ENCODE peak calls at places on chromosomes 12 and 14, in nine cellular contexts. O is WERI-Rb-1, K is neural progenitor cell, Q is transverse colon, V is Peyer's patch, U is IMR-90, B is tibial nerve, C is tibial artery, J is cardiac muscle cell. M is an unnamed sample.
A peak's percentile ranks its signal among the peaks of the same experiment; 100 is the strongest.

GRCh38 chr12:49762468-49762847 is 21.1 kb downstream of the TMBIM6 start:
- DNase-seq in O (no peak), K (no peak), Q (no peak), V (no peak), U (no peak), B (no peak), C (no peak), J (no peak), M (no peak)

GRCh38 chr14:80933282-80933681 is 8.3 kb downstream of the CEP128 start:
- DNase-seq in O (no peak), K (no peak), Q (no peak), V (no peak), U (no peak), B (no peak), C (no peak), J (no peak), M (no peak)

GRCh38 chr12:62924084-62924483 is 10.9 kb downstream of the PPM1H start:
- DNase-seq in O (no peak), K (no peak), Q (no peak), V (no peak), U (no peak), B (no peak), C (no peak), J (no peak), M (no peak)

GRCh38 chr12:9741726-9742125 is 8.8 kb upstream of the CLECL1 start:
- DNase-seq in O (no peak), K (no peak), Q (peak; percentile 67), V (no peak), U (no peak), B (no peak), C (no peak), J (no peak), M (no peak)

GRCh38 chr12:104182144-104182543 is 33.4 kb upstream of the TXNRD1 start:
- DNase-seq in O (no peak), K (no peak), Q (peak; percentile 70), V (no peak), U (peak; percentile 96), B (peak; percentile 82), C (peak; percentile 90), J (peak; percentile 98), M (no peak)

GRCh38 chr12:32084017-32084688 is 22.5 kb upstream of the BICD1 start:
- DNase-seq in O (peak; percentile 21), K (no peak), Q (no peak), V (no peak), U (no peak), B (no peak), C (no peak), J (no peak), M (no peak)

GRCh38 chr12:27013606-27014084 is 539 bp downstream of the TM7SF3 start:
- DNase-seq in O (peak; percentile 19), K (peak; percentile 41), Q (peak; percentile 10), V (no peak), U (peak; percentile 47), B (no peak), C (peak; percentile 35), J (peak; percentile 45), M (no peak)

GRCh38 chr12:10362828-10363664 is 26.8 kb downstream of the KLRK1 start:
- DNase-seq in O (no peak), K (no peak), Q (no peak), V (no peak), U (no peak), B (no peak), C (no peak), J (peak; percentile 30), M (no peak)

GRCh38 chr12:3101309-3102022 is 24.3 kb downstream of the TSPAN9 start:
- DNase-seq in O (no peak), K (peak; percentile 24), Q (no peak), V (no peak), U (peak; percentile 57), B (no peak), C (no peak), J (peak; percentile 27), M (no peak)

GRCh38 chr12:132279184-132279889 is 50.1 kb downstream of the GALNT9 start:
- DNase-seq in O (no peak), K (no peak), Q (peak; percentile 54), V (peak; percentile 62), U (peak; percentile 9), B (no peak), C (no peak), J (peak; percentile 58), M (peak; percentile 84)

GRCh38 chr12:51368640-51369517 is 22.3 kb downstream of the GALNT6 start:
- DNase-seq in O (peak; percentile 48), K (peak; percentile 31), Q (peak; percentile 83), V (peak; percentile 70), U (peak; percentile 60), B (no peak), C (no peak), J (peak; percentile 90), M (no peak)

GRCh38 chr14:38311655-38312054 is 55.8 kb upstream of the CLEC14A start:
- DNase-seq in O (no peak), K (no peak), Q (no peak), V (no peak), U (no peak), B (no peak), C (no peak), J (peak; percentile 8), M (no peak)

GRCh38 chr14:69387311-69387710 is 10.8 kb downstream of the ERH start:
- DNase-seq in O (no peak), K (no peak), Q (no peak), V (no peak), U (peak; percentile 25), B (no peak), C (no peak), J (peak; percentile 43), M (no peak)

GRCh38 chr14:69395929-69396328 is 2.2 kb downstream of the ERH start:
- DNase-seq in O (no peak), K (no peak), Q (no peak), V (no peak), U (no peak), B (no peak), C (no peak), J (no peak), M (no peak)

GRCh38 chr14:69398053-69398817 is at the start of the genes ERH and SLC39A9:
- DNase-seq in O (peak; percentile 94), K (peak; percentile 97), Q (peak; percentile 96), V (peak; percentile 95), U (peak; percentile 97), B (peak; percentile 96), C (peak; percentile 97), J (peak; percentile 98), M (peak; percentile 99)

GRCh38 chr14:69392481-69392880 is 5.6 kb downstream of the ERH start:
- DNase-seq in O (no peak), K (no peak), Q (no peak), V (no peak), U (no peak), B (no peak), C (no peak), J (no peak), M (no peak)
- H3K27ac ChIP-seq in O (no peak overlapping the region), K (no peak overlapping the region), Q (no peak overlapping the region), V (no peak overlapping the region), U (no peak overlapping the region), B (no peak overlapping the region), C (no peak overlapping the region), J (no peak overlapping the region), M (no peak overlapping the region)

GRCh38 chr12:54300267-54300731 is 516 bp downstream of the NFE2 start:
- DNase-seq in O (no peak), K (no peak), Q (no peak), V (no peak), U (no peak), B (no peak), C (no peak), J (no peak), M (no peak)

GRCh38 chr12:54301428-54302045 is 722 bp upstream of the NFE2 start:
- DNase-seq in O (no peak), K (peak; percentile 44), Q (no peak), V (no peak), U (no peak), B (no peak), C (no peak), J (no peak), M (no peak)

GRCh38 chr12:54298904-54299303 is 1.9 kb downstream of the NFE2 start:
- DNase-seq in O (no peak), K (no peak), Q (no peak), V (no peak), U (no peak), B (no peak), C (no peak), J (no peak), M (no peak)

GRCh38 chr12:54299515-54300266 is 1.1 kb downstream of the NFE2 start:
- DNase-seq in O (no peak), K (no peak), Q (no peak), V (no peak), U (no peak), B (no peak), C (no peak), J (no peak), M (no peak)

GRCh38 chr12:54300732-54301427 is at the start of gene NFE2:
- DNase-seq in O (peak; percentile 77), K (peak; percentile 94), Q (peak; percentile 54), V (peak; percentile 63), U (peak; percentile 77), B (no peak), C (peak; percentile 44), J (peak; percentile 83), M (no peak)
- H3K4me3 ChIP-seq in O (peak within 1 kb of the TSS; percentile 25), K (peak within 1 kb of the TSS; percentile 40), Q (no peak within 1 kb of the TSS), V (peak within 1 kb of the TSS; percentile 20), U (no peak within 1 kb of the TSS), B (no peak within 1 kb of the TSS), C (no peak within 1 kb of the TSS), J (peak within 1 kb of the TSS; percentile 10), M (peak within 1 kb of the TSS; percentile 28)

GRCh38 chr12:5000204-5000603 is 43.5 kb upstream of the KCNA5 start:
- DNase-seq in O (peak; percentile 24), K (no peak), Q (no peak), V (no peak), U (no peak), B (no peak), C (no peak), J (no peak), M (no peak)
- TF ChIP-seq CTCF in O (peak; percentile 55), K (no peak), Q (no peak), V (no peak), U (no peak), B (no peak), C (no peak), J (no peak), M (no peak)

GRCh38 chr14:35877276-35877675 is 51.1 kb downstream of the BRMS1L start:
- DNase-seq in O (no peak), K (no peak), Q (no peak), V (no peak), U (no peak), B (no peak), C (no peak), J (peak; percentile 27), M (no peak)

GRCh38 chr14:35879654-35880249 is 53.6 kb downstream of the BRMS1L start:
- DNase-seq in O (no peak), K (peak; percentile 18), Q (no peak), V (no peak), U (peak; percentile 20), B (no peak), C (no peak), J (peak; percentile 34), M (no peak)

GRCh38 chr14:35881280-35881679 is 55.1 kb downstream of the BRMS1L start:
- DNase-seq in O (no peak), K (no peak), Q (no peak), V (no peak), U (no peak), B (no peak), C (no peak), J (no peak), M (no peak)

GRCh38 chr14:35878272-35879140 is 52.4 kb downstream of the BRMS1L start:
- DNase-seq in O (no peak), K (no peak), Q (peak; percentile 37), V (no peak), U (peak; percentile 93), B (peak; percentile 29), C (no peak), J (peak; percentile 92), M (no peak)

GRCh38 chr14:35879141-35879648 is 53.1 kb downstream of the BRMS1L start:
- DNase-seq in O (no peak), K (no peak), Q (no peak), V (no peak), U (peak; percentile 11), B (no peak), C (no peak), J (peak; percentile 38), M (no peak)
- H3K27ac ChIP-seq in O (no peak overlapping the region), K (no peak overlapping the region), Q (peak overlapping the region; percentile 51), V (no peak overlapping the region), U (peak overlapping the region; percentile 62), B (peak overlapping the region; percentile 37), C (peak overlapping the region; percentile 1), J (no peak overlapping the region), M (no peak overlapping the region)

M was measured in dorsolateral prefrontal cortex.